ENCODE peak calls at places on chromosomes 3 and 15, in nine cellular contexts. P is H1, T is stomach, M is esophagus muscularis mucosa, E is sigmoid colon, Z is suprapubic skin, L is GM12878, J is transverse colon, U is HepG2. A is an unnamed sample. For H3K9me3, the result is how much of the 10 kb centered on the place peaks cover.

GRCh38 chr3:10867384-10867783 is 51.4 kb downstream of the SLC6A11 start:
- DNase-seq in E (no peak), U (no peak), J (no peak), L (no peak), T (no peak), Z (no peak), M (no peak), P (peak), A (no peak)

GRCh38 chr15:90571063-90571541 is 41.4 kb downstream of the CRTC3 start:
- DNase-seq in P (no peak), M (no peak), E (no peak), T (no peak), L (no peak), U (no peak), Z (no peak), J (peak), A (no peak)

GRCh38 chr3:190481779-190482178 is 32.1 kb upstream of the TMEM207 start:
- DNase-seq in P (no peak), L (no peak), T (no peak), Z (no peak), U (no peak), J (no peak), E (no peak), M (no peak), A (no peak)

GRCh38 chr15:74631408-74631807 is 15.8 kb downstream of the CLK3 start:
- DNase-seq in U (peak), E (no peak), M (no peak), J (no peak), L (no peak), P (no peak), T (no peak), Z (no peak), A (no peak)

GRCh38 chr3:75380276-75380771 is 283.8 kb upstream of the FRG2C start:
- DNase-seq in E (no peak), T (no peak), P (no peak), Z (no peak), J (no peak), U (no peak), M (no peak), L (no peak), A (no peak)

GRCh38 chr15:97177135-97177704 is 783.3 kb upstream of the ARRDC4 start:
- DNase-seq in E (no peak), L (no peak), Z (no peak), M (no peak), T (no peak), J (no peak), U (no peak), P (peak), A (no peak)

GRCh38 chr3:52782412-52783210 is 5.2 kb downstream of the ITIH1 start:
- DNase-seq in J (no peak), U (no peak), T (no peak), M (no peak), E (peak), L (no peak), P (no peak), Z (peak), A (peak)

GRCh38 chr15:41727143-41727542 is 47.1 kb upstream of the MAPKBP1 start:
- DNase-seq in E (no peak), J (no peak), P (no peak), T (no peak), U (no peak), Z (no peak), M (no peak), L (no peak), A (no peak)

DNA sequence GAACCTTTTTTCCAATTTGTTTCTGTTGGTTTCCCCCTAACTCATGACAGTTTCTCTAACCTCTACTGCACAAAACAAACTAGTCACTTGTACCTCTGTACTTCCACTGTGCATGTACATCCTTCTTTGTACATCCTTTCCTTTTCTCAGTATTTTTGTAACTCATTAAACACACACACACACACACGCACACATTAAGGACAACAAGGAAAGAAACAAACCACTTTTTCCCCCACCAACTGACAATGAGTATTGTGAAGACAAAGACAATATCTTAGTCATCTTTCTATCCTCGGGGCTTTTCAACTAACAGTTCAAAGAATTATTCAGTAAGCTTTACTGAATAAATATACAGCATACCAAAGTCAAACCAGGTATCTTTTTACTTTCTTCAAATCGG is 170.5 kb downstream of the VPS13C start:
- DNase-seq in M (no peak), E (no peak), U (no peak), P (no peak), T (no peak), Z (no peak), L (no peak), J (no peak), A (no peak)
- TF ChIP-seq EP300 in M (no peak), E (no peak), U (no peak), P (no peak), T (no peak), Z (no peak), L (no peak), J (no peak), A (no peak)

GRCh38 chr15:34188711-34189110 is 21.2 kb downstream of the KATNBL1 start:
- DNase-seq in T (no peak), U (no peak), J (no peak), P (no peak), M (no peak), L (no peak), Z (no peak), E (no peak), A (no peak)
- H3K9me3 ChIP-seq in T (under half), U (under half), J (under half), P (under half), M (under half), L (under half), Z (under half), E (under half), A (under half)

DNA sequence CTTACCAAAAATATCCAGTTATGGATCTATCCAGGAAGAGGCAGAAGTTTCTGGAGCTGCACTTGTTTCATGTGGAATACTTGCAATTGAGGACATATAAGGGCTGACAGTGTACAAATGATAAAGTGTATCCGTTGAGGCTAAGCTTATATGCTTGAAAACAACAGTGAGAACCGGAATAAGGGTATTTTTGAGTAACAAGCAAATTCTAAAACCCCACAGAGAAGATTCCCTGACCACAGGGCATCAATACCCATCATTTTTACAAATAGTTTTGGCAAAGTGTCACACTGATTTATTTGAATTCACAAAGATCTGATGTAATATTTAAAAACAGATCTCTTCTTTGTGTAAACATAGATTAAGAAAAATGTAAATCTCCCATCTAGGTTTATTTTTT is 208.4 kb downstream of the FMN1 start:
- DNase-seq in E (no peak), L (no peak), J (no peak), U (no peak), Z (no peak), T (no peak), P (no peak), M (no peak), A (no peak)
- TF ChIP-seq POLR2AphosphoS5 in E (no peak), L (no peak), J (no peak), U (no peak), Z (no peak), T (no peak), P (no peak), M (no peak), A (no peak)

GRCh38 chr3:64676831-64677230 is 11.0 kb downstream of the ADAMTS9 start:
- DNase-seq in M (peak), E (no peak), Z (no peak), U (no peak), P (no peak), J (no peak), T (no peak), L (no peak), A (no peak)

GRCh38 chr3:64674591-64675076 is 13.2 kb downstream of the ADAMTS9 start:
- DNase-seq in Z (no peak), P (no peak), E (no peak), T (no peak), M (peak), J (no peak), U (no peak), L (no peak), A (no peak)

GRCh38 chr3:64668582-64669510 is 19.0 kb downstream of the ADAMTS9 start:
- DNase-seq in L (no peak), Z (no peak), J (no peak), P (no peak), T (no peak), M (peak), U (no peak), E (no peak), A (no peak)

GRCh38 chr3:64675848-64676247 is 12.0 kb downstream of the ADAMTS9 start:
- DNase-seq in T (no peak), M (peak), Z (no peak), U (no peak), P (no peak), L (no peak), E (no peak), J (no peak), A (no peak)

GRCh38 chr3:64673159-64673715 is 14.6 kb downstream of the ADAMTS9 start:
- DNase-seq in L (no peak), T (no peak), U (no peak), P (no peak), M (peak), J (no peak), E (no peak), Z (no peak), A (no peak)
- TF ChIP-seq EP300 in L (no peak), T (no peak), U (no peak), P (no peak), M (no peak), J (no peak), E (no peak), Z (no peak), A (no peak)

DNA sequence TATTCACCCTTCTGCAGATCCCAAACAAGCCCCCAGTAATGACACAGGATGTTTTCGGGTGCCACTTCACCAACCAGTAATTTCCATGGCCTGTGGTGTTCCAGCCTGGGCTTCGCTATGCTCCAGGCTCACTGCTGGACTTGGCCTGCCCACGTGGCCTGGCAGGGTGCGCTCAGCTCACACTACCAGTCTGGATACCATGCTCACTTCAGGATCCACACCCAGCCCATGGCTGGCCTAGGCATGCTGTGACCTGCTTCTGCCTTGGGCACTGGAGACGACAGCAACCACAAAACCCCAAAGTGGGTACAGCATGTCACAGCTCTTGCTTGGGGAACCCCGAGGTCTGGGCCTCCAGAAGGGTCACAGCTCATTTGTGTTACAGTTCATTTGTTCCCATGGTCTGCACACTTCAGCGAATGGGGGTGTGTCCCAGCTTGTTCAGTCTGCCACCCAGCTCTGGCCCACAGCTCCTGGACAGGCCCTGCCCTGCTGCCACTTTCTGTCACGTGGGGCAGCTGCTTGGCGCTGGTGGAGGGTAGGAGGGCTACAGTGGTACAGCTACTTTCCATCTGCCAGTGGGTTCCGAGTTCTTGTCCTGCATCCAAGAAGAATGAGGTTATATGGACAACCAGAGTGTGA is 650.8 kb downstream of the MCTP2 start:
- DNase-seq in M (no peak), T (no peak), L (no peak), P (no peak), U (no peak), J (no peak), E (no peak), Z (no peak), A (no peak)
- H3K9me3 ChIP-seq in M (under half), T (under half), L (under half), P (under half), U (half or more), J (under half), E (under half), Z (under half), A (under half)

GRCh38 chr3:138112362-138112761 is 3.0 kb downstream of the DZIP1L start:
- DNase-seq in U (no peak), L (no peak), J (no peak), E (no peak), M (no peak), P (no peak), T (no peak), Z (no peak), A (no peak)

GRCh38 chr3:138118863-138119766 is 3.7 kb upstream of the DZIP1L start:
- DNase-seq in U (peak), L (peak), Z (no peak), E (peak), P (peak), J (peak), M (no peak), T (peak), A (peak)

GRCh38 chr3:138113309-138113708 is 2.1 kb downstream of the DZIP1L start:
- DNase-seq in U (no peak), M (no peak), T (no peak), L (no peak), J (no peak), E (no peak), Z (no peak), P (no peak), A (no peak)

GRCh38 chr3:138114431-138114918 is 933 bp downstream of the DZIP1L start:
- DNase-seq in M (no peak), L (no peak), E (no peak), T (no peak), U (peak), J (no peak), Z (no peak), P (peak), A (no peak)

GRCh38 chr3:138114988-138115971 is at the start of gene DZIP1L:
- DNase-seq in E (peak), M (no peak), J (peak), Z (peak), U (peak), P (peak), L (no peak), T (peak), A (peak)
- TF ChIP-seq POLR2AphosphoS5 in E (peak), M (peak), J (no peak), Z (no peak), U (no peak), P (peak), L (no peak), T (no peak), A (no peak)

DNA sequence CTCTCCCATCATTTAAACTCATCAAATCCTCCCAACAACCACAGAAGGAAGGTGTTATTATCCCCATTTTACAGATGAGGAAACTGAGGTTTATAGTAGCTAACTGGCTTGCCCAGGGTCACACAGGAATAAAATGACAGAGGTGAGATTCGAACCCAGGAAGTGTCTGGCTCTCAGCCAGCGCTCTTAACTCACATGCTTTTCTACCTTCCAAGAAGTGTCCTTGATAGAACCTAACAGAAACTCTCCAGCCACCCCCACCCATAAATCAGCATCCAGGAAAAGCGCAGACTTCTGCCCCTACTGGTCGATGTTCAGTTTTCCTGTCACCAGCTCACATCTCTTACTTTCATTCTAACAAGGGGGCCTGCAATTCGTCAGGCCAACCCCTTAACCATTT is 51.7 kb downstream of the SPATA12 start:
- DNase-seq in M (no peak), Z (no peak), T (no peak), J (no peak), E (no peak), U (peak), P (no peak), L (no peak), A (no peak)
- TF ChIP-seq EP300 in M (no peak), Z (no peak), T (no peak), J (no peak), E (no peak), U (no peak), P (no peak), L (no peak), A (no peak)

DNA sequence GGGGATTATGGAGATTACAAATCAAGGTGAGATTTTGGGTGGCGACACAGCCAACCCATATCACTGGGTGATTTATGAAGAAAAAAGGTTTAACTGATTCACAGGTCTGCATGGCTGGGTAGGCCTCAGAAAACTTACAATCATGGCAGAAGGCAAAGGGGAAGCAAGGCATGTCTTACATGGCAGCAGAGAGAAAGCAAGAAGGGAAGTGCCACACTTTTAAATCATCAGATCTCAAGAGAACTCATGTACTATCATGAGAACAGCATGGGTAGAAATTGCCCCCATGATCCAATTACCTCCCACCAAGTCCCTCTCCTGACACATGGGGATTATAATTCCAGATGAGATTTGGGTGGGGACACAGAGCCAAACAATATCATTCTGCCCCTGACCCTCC is 59.7 kb downstream of the DPH6 start:
- DNase-seq in U (no peak), L (no peak), T (no peak), M (no peak), E (no peak), Z (no peak), J (no peak), P (no peak), A (no peak)
- H3K9me3 ChIP-seq in U (under half), L (under half), T (under half), M (under half), E (under half), Z (under half), J (under half), P (under half), A (under half)

GRCh38 chr15:81400640-81401236 is 26.7 kb upstream of the TMC3 start:
- DNase-seq in U (peak), T (no peak), Z (no peak), M (no peak), E (no peak), L (peak), P (no peak), J (no peak), A (no peak)
- TF ChIP-seq POLR2AphosphoS5 in U (no peak), T (no peak), Z (no peak), M (no peak), E (no peak), L (no peak), P (no peak), J (no peak), A (no peak)